ENCODE peak calls at places on chromosomes 2 and 18, in four cellular contexts. J is A549, R is aorta, S is IMR-90. G is an unnamed sample. For H3K4me1, the result is how much of the 10 kb centered on the place peaks cover.

GRCh38 chr2:226701052-226701451 is 98.6 kb downstream of the IRS1 start:
- DNase-seq in J (no peak), R (no peak), S (peak), G (no peak)

GRCh38 chr18:76260941-76261472 is 234.0 kb downstream of the ZNF516 start:
- DNase-seq in J (no peak), R (no peak), S (no peak), G (no peak)

GRCh38 chr18:6741290-6741689 is 11.8 kb downstream of the ARHGAP28 start:
- DNase-seq in J (peak), R (no peak), S (peak), G (no peak)

GRCh38 chr2:73069041-73069854 is 2.3 kb downstream of the SFXN5 start:
- DNase-seq in J (no peak), R (no peak), S (peak), G (no peak)

GRCh38 chr2:181678033-181678586 is 2.2 kb downstream of the NEUROD1 start:
- DNase-seq in J (no peak), R (peak), S (peak), G (peak)

GRCh38 chr18:63683152-63683551 is 19.6 kb upstream of the SERPINB11 start:
- DNase-seq in J (peak), R (no peak), S (peak), G (no peak)

GRCh38 chr18:70107037-70107436 is 98.5 kb downstream of the RTTN start:
- DNase-seq in J (no peak), R (no peak), S (no peak), G (no peak)

GRCh38 chr2:227761734-227762476 is 16.2 kb downstream of the SCYGR8 start:
- DNase-seq in J (no peak), R (no peak), S (peak), G (no peak)

GRCh38 chr2:190343170-190343499 is 254 bp upstream of the INPP1 start:
- DNase-seq in J (no peak), R (no peak), S (no peak), G (no peak)

GRCh38 chr2:205731521-205731965 is 49.2 kb downstream of the NRP2 start:
- DNase-seq in J (no peak), R (no peak), S (peak), G (no peak)

GRCh38 chr2:112149866-112150435 is 11.8 kb downstream of the FBLN7 start:
- DNase-seq in J (no peak), R (no peak), S (no peak), G (no peak)

GRCh38 chr2:108267117-108267516 is 21.6 kb upstream of the SULT1C2 start:
- DNase-seq in J (no peak), R (no peak), S (peak), G (no peak)

GRCh38 chr18:32922951-32923430 is 150.2 kb upstream of the KLHL14 start:
- DNase-seq in J (no peak), R (no peak), S (no peak), G (no peak)

GRCh38 chr18:2715990-2716389 is 60.5 kb downstream of the SMCHD1 start:
- DNase-seq in J (no peak), R (no peak), S (peak), G (no peak)

GRCh38 chr18:52150050-52150449 is 189.9 kb upstream of the DCC start:
- DNase-seq in J (no peak), R (no peak), S (no peak), G (no peak)

GRCh38 chr18:32455346-32455745 is 15.3 kb downstream of the GAREM1 start:
- DNase-seq in J (no peak), R (no peak), S (no peak), G (no peak)

GRCh38 chr2:159267926-159268325 is 18.6 kb downstream of the WDSUB1 start:
- DNase-seq in J (no peak), R (no peak), S (peak), G (no peak)

GRCh38 chr2:230319211-230319862 is 7.7 kb upstream of the SP140L start:
- DNase-seq in J (no peak), R (no peak), S (no peak), G (peak)

GRCh38 chr2:134244587-134244986 is 9.3 kb upstream of the MGAT5 start:
- DNase-seq in J (no peak), R (no peak), S (no peak), G (no peak)

GRCh38 chr2:109208071-109208950 is 79.3 kb downstream of the SH3RF3 start:
- DNase-seq in J (no peak), R (no peak), S (peak), G (no peak)

GRCh38 chr2:142989276-142990204 is 112.1 kb downstream of the KYNU start:
- DNase-seq in J (peak), R (no peak), S (peak), G (no peak)

GRCh38 chr2:238920601-238921001 is 72.7 kb downstream of the TWIST2 start:
- DNase-seq in J (no peak), R (peak), S (no peak), G (no peak)

GRCh38 chr2:30272761-30273573 is 41.6 kb downstream of the LBH start:
- DNase-seq in J (peak), R (no peak), S (peak), G (no peak)

GRCh38 chr2:127427376-127428056 is 9.3 kb downstream of the PROC start:
- DNase-seq in J (no peak), R (no peak), S (no peak), G (no peak)

GRCh38 chr2:60152226-60152833 is 401.1 kb downstream of the BCL11A start:
- DNase-seq in J (peak), R (no peak), S (peak), G (no peak)

GRCh38 chr2:174546519-174547506 is 50.8 kb downstream of the WIPF1 start:
- DNase-seq in J (no peak), R (no peak), S (peak), G (no peak)

GRCh38 chr2:215505044-215505786 is 69.3 kb upstream of the FN1 start:
- DNase-seq in J (no peak), R (no peak), S (peak), G (no peak)

GRCh38 chr2:241801611-241802420 is 7.2 kb upstream of the NEU4 start:
- DNase-seq in J (no peak), R (peak), S (no peak), G (no peak)

GRCh38 chr18:65527879-65528633 is 222.8 kb upstream of the CDH7 start:
- DNase-seq in J (no peak), R (no peak), S (no peak), G (no peak)

GRCh38 chr18:29969876-29970275 is 1072.7 kb downstream of the DSC3 start:
- DNase-seq in J (no peak), R (no peak), S (no peak), G (no peak)

GRCh38 chr2:190506666-190507065 is 27.9 kb downstream of the NEMP2 start:
- DNase-seq in J (no peak), R (no peak), S (no peak), G (no peak)

GRCh38 chr2:64023485-64024258 is 4.4 kb upstream of the VPS54 start:
- DNase-seq in J (no peak), R (no peak), S (no peak), G (no peak)

GRCh38 chr18:74898965-74899364 is 301.3 kb downstream of the ZNF407 start:
- DNase-seq in J (no peak), R (no peak), S (peak), G (no peak)

GRCh38 chr2:241895732-241896641 is 26.5 kb downstream of the RTP5 start:
- DNase-seq in J (no peak), R (peak), S (peak), G (no peak)

GRCh38 chr2:164609790-164610189 is 11.5 kb downstream of the GRB14 start:
- DNase-seq in J (no peak), R (no peak), S (no peak), G (no peak)

GRCh38 chr18:13199169-13199568 is 19.4 kb upstream of the LDLRAD4 start:
- DNase-seq in J (no peak), R (no peak), S (no peak), G (no peak)

GRCh38 chr2:237895544-237896506 is 36.4 kb downstream of the RAMP1 start:
- DNase-seq in J (no peak), R (peak), S (no peak), G (peak)

GRCh38 chr2:221600388-221600787 is 28.3 kb upstream of the EPHA4 start:
- DNase-seq in J (no peak), R (no peak), S (no peak), G (no peak)

DNA sequence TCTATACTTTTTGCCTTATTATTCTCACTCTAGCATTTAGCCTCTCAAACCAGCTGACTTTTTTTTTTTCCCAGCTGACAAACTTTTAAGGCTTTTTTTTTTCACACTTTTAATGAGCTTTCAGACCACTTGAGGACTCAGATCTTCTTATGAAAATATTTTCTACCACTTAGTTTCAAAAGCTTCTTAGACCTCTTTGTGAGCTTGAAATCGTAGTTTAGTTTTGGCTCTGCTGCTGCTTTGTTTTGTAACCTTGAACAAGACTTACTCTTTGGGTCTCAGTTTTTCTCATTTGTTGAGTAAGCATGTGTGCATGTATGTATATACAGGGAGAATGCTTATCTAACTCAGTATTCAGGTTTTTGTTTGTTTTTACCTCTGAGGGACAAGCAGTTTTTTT is 3.5 kb downstream of the NBEAL1 start:
- DNase-seq in J (no peak), R (no peak), S (peak), G (no peak)
- H3K4me3 ChIP-seq in J (no peak), R (peak), S (peak), G (no peak)

GRCh38 chr2:12442627-12442928 is 274.2 kb upstream of the TRIB2 start:
- DNase-seq in J (no peak), R (no peak), S (peak), G (no peak)
- H3K4me1 ChIP-seq in J (under half), R (under half), S (under half), G (under half)

DNA sequence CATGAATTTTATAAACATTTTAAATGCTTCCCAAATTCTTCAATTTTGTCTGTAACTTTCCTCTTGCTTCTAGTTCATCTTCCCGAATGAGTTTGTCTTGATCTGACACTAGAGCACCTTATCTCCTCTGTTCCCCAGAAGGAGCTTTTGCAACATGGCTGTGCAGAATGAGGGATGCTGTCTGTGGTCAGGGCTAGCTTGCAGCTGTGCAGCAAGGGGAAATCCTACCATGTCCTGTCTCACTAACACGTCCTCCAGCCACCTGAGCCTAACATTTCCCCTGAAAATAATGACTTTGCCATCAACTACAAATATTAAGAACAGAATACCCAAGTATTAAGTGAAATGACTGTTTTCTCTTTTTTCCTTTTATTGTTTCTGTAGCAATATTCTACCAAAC is 423.5 kb downstream of the CMPK2 start:
- DNase-seq in J (no peak), R (no peak), S (peak), G (no peak)
- H3K27ac ChIP-seq in J (no peak), R (no peak), S (no peak), G (no peak)

GRCh38 chr2:71457959-71458322 is 4.6 kb downstream of the DYSF start:
- DNase-seq in J (no peak), R (no peak), S (no peak), G (no peak)
- H3K4me3 ChIP-seq in J (no peak), R (no peak), S (no peak), G (no peak)

GRCh38 chr2:235637906-235638305 is 144.1 kb downstream of the AGAP1 start:
- DNase-seq in J (no peak), R (no peak), S (no peak), G (no peak)
- H3K4me1 ChIP-seq in J (under half), R (under half), S (under half), G (under half)

DNA sequence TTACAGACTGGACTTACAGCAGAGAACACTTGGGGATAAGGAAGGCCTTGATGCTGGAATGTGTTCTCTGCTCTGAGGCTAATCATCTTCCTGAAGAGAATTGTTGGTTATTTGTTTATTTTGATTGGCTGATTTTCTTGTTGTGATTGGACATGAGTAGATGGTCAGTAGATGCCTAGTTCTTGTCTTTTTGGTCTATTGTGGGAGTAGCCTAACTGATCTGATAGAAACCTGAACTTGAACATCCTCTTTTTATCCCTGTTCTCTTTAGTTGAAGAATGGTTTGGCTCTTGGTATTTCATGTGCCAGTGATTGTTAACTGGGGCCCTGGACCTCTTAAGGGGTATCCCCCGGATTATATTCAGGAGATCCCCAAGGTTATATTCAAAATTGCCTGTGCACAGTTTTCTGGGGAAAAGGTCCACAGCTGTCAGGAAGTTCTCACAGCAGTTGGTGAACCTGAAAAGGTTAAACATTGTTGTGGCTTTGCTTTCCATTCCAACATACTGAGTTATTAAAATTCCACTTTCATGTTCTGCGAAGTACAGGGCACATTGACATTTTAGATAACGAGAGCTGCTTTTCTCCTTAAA is 13.6 kb downstream of the TWSG1 start:
- DNase-seq in J (no peak), R (no peak), S (peak), G (no peak)
- H3K27ac ChIP-seq in J (no peak), R (peak), S (peak), G (no peak)

G was measured in CD8-positive, alpha-beta memory T cell.